ENCODE peak calls at places on chromosomes 5 and 9, in five cellular contexts. S is fibroblast of lung, R is fibroblast of mammary gland, K is brain microvascular endothelial cell, Z is OCI-LY7. J is an unnamed sample.
A peak's percentile ranks its signal among the peaks of the same experiment; 100 is the strongest.

GRCh38 chr9:107227696-107228258 is 55.3 kb upstream of the RAD23B start:
- DNase-seq in R (peak; percentile 28), S (peak; percentile 75), Z (no peak), K (no peak), J (peak; percentile 93)

GRCh38 chr9:13444696-13445095 is 165.2 kb upstream of the MPDZ start:
- DNase-seq in Z (no peak), K (no peak), S (peak; percentile 36), R (no peak), J (no peak)

GRCh38 chr9:101587644-101588043 is 7.1 kb downstream of the PPP3R2 start:
- DNase-seq in Z (no peak), R (peak; percentile 25), K (no peak), S (no peak), J (no peak)

GRCh38 chr5:104598285-104598684 is 1035.7 kb upstream of the NUDT12 start:
- DNase-seq in S (no peak), K (no peak), R (no peak), Z (no peak), J (no peak)

GRCh38 chr9:69420611-69421270 is 95.7 kb downstream of the ENTREP1 start:
- DNase-seq in K (no peak), S (no peak), Z (no peak), R (no peak), J (no peak)

GRCh38 chr9:132037470-132037869 is 42.2 kb downstream of the MED27 start:
- DNase-seq in S (no peak), R (no peak), K (no peak), Z (no peak), J (no peak)

GRCh38 chr5:168786142-168786541 is 207.0 kb upstream of the PANK3 start:
- DNase-seq in Z (no peak), K (no peak), S (no peak), R (no peak), J (no peak)

GRCh38 chr5:95646569-95647330 is at the start of gene RFESD:
- DNase-seq in K (peak; percentile 96), R (peak; percentile 96), S (peak; percentile 97), Z (peak; percentile 98), J (peak; percentile 98)

GRCh38 chr5:125023673-125024072 is 277.2 kb upstream of the ZNF608 start:
- DNase-seq in K (peak; percentile 19), R (peak; percentile 75), S (peak; percentile 15), Z (no peak), J (no peak)

GRCh38 chr9:107178302-107178701 is 104.8 kb upstream of the RAD23B start:
- DNase-seq in K (no peak), R (peak; percentile 38), S (peak; percentile 25), Z (no peak), J (peak; percentile 88)

GRCh38 chr5:157366741-157367684 is 93.0 kb upstream of the NIPAL4 start:
- DNase-seq in R (peak; percentile 81), S (peak; percentile 82), K (peak; percentile 77), Z (peak; percentile 31), J (no peak)

GRCh38 chr5:173686950-173687349 is 70.5 kb upstream of the BOD1 start:
- DNase-seq in Z (peak; percentile 44), R (no peak), S (no peak), K (no peak), J (no peak)

GRCh38 chr5:151591144-151591819 is at the start of gene FAT2:
- DNase-seq in Z (no peak), K (no peak), S (no peak), R (no peak), J (no peak)

DNA sequence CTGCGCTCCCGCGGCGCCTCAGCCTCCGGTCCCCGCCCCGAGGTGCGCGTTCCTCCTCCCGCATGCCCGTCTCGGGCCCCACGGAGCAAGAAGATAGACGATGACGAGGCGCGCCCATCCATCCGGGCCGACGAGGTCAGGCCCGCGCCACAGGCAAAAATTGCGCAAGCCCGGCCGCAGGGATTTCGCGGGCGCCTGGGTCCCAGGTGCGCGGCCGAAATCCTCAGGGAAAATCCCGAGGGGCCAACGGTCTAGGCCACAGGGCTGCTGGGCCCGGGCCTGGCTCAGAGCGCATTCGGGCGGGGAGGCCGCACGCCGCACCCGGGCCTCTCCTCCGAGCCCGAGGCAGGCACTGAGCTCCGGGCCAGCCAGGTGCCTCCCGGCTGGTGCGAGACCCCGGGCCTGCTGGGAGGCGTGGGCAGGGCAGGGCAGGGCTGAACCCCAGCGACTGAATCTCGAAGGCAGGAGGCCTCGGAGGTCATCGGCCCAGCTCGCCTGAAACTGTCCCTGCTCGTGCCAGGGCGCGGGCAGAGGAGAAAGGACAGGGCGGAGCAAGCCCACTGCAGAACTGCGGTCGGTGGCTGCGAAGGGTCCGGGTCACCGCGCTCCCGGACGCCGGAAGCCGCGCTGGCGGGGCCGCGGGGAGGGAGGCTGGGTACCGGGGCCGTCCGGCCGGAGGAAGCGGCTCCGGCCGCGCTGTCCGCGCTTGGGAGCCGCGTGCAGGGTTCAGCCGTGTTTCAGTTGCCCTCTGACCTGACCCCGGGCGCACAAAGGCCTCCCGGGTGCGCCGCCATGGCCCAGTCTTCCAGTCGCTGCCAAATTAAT is 66.8 kb downstream of the FOXD1 start:
- DNase-seq in S (no peak), K (no peak), Z (no peak), R (no peak), J (no peak)
- H3K4me3 ChIP-seq in S (no peak overlapping the region), K (no peak overlapping the region), Z (no peak overlapping the region), R (no peak overlapping the region), J (no peak overlapping the region)

DNA sequence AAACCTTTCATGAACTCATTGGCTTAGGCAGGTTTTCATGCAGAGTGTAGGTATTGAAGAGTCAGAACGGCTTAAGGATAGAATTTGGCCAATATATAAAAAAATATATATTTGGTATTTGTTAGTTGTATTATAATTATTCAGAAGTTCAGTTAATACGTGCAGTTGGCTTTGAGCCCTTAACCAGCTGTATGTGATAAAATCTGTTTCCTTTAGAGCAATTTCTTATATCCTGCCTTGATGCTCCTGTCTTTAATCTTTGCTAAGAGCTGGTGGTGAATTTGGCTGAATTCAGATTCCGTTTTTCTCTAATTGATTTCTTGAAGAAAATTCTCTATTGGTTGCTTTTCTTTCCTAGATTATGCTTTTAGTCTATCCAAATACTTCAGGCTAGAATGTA is 3.7 kb downstream of the ANXA1 start:
- DNase-seq in R (no peak), K (no peak), Z (no peak), S (no peak), J (no peak)
- H3K4me3 ChIP-seq in R (peak overlapping the region; percentile 17), K (no peak overlapping the region), Z (no peak overlapping the region), S (peak overlapping the region; percentile 11), J (no peak overlapping the region)

GRCh38 chr9:129465834-129466535 is 154.9 kb downstream of the C9orf50 start:
- DNase-seq in Z (no peak), R (no peak), K (no peak), S (no peak), J (no peak)

GRCh38 chr9:129460323-129461261 is 160.3 kb downstream of the C9orf50 start:
- DNase-seq in Z (peak; percentile 83), S (peak; percentile 99), R (peak; percentile 98), K (peak; percentile 97), J (peak; percentile 98)

GRCh38 chr9:129464972-129465833 is 155.7 kb downstream of the C9orf50 start:
- DNase-seq in Z (no peak), S (peak; percentile 34), R (peak; percentile 67), K (no peak), J (no peak)

GRCh38 chr9:129462360-129462759 is 158.5 kb downstream of the C9orf50 start:
- DNase-seq in Z (no peak), K (no peak), R (no peak), S (no peak), J (no peak)

DNA sequence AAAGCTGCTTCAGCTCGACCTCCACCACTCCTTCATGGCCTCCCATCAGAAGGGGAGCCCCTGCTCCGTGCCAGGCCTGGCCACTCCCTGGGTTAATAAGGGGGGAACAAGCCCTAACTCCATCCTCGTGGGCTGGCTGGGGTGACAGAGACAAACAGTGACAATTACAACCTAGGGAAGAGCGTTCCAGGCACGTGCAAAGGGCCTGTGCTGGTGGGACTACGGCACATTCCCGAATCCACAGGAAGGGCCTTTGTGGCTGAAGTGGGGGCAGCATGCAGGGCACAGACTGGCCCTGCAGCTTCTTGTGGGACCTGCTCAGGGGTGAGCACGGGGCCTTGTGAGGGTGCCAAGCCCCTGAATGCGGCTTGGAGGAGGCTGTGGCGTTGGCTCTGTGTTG is 157.4 kb downstream of the C9orf50 start:
- DNase-seq in Z (no peak), K (no peak), S (no peak), R (no peak), J (no peak)
- H3K4me3 ChIP-seq in Z (no peak overlapping the region), K (no peak overlapping the region), S (no peak overlapping the region), R (no peak overlapping the region), J (no peak overlapping the region)

GRCh38 chr5:57318251-57318650 is 144.4 kb downstream of the GPBP1 start:
- DNase-seq in Z (no peak), S (no peak), R (no peak), K (no peak), J (no peak)

GRCh38 chr5:57319633-57320032 is 145.8 kb downstream of the GPBP1 start:
- DNase-seq in R (no peak), Z (no peak), K (no peak), S (no peak), J (no peak)

GRCh38 chr5:57316798-57317327 is 143.0 kb downstream of the GPBP1 start:
- DNase-seq in R (peak; percentile 97), S (peak; percentile 100), Z (no peak), K (peak; percentile 100), J (peak; percentile 5)

GRCh38 chr5:57315941-57316340 is 142.1 kb downstream of the GPBP1 start:
- DNase-seq in S (no peak), R (no peak), Z (no peak), K (no peak), J (no peak)

GRCh38 chr5:57317341-57317740 is 143.5 kb downstream of the GPBP1 start:
- DNase-seq in Z (no peak), K (peak; percentile 22), R (no peak), S (no peak), J (no peak)
- H3K4me3 ChIP-seq in Z (no peak overlapping the region), K (no peak overlapping the region), R (no peak overlapping the region), S (peak overlapping the region; percentile 17), J (no peak overlapping the region)

DNA sequence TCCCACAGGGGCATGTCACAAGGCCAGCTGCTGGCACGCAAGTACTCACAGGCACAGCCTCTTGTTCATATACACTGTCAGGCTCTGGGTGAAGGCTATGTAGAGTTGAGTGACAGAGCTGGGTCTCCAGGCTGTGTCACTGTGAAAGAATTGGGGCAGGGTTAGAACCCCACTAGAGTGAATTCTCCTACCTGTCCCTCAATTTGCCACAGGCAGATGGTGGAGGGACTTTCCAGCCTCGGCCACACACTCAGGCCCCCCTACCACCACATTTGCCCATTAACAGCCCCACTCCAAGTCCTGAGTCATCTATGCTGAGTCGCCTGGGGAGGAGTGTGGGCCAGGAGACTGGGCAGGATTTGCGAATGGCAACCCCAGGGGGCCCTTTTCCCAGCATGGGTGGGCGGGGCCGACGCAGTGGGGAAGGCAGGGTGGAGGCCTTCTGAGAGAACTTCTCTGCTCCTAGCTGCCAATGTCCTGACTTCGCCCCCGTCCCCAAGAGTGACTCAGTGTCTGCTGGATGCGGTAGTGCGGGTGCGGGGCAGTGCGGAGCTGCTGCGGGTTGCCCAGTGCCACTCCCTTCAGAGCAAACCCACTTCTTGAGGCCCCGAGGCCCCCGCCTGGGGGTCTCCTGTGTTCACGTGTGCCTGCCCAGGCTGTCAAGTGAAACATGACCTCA is 50.3 kb upstream of the PSD2 start:
- DNase-seq in K (peak; percentile 75), S (peak; percentile 65), Z (no peak), R (peak; percentile 89), J (no peak)
- H3K4me3 ChIP-seq in K (no peak overlapping the region), S (no peak overlapping the region), Z (no peak overlapping the region), R (no peak overlapping the region), J (no peak overlapping the region)

GRCh38 chr5:146205499-146206202 is 2.2 kb downstream of the RBM27 start:
- DNase-seq in R (no peak), S (no peak), Z (no peak), K (no peak), J (no peak)
- H3K4me3 ChIP-seq in R (no peak overlapping the region), S (no peak overlapping the region), Z (peak overlapping the region; percentile 97), K (no peak overlapping the region), J (no peak overlapping the region)